ENCODE peak calls at places on chromosome 10, in five cellular contexts. E, D, L, V and O are unnamed samples.

GRCh38 chr10:43640603-43641002 is 8.1 kb downstream of the ZNF32 start:
- DNase-seq in E (no peak), D (no peak), L (no peak), V (no peak), O (peak)

GRCh38 chr10:794382-794956 is 105.0 kb upstream of the DIP2C start:
- DNase-seq in E (no peak), D (peak), L (no peak), V (no peak), O (peak)

GRCh38 chr10:79410315-79411094 is 34.9 kb downstream of the ZCCHC24 start:
- DNase-seq in E (no peak), D (no peak), L (no peak), V (no peak), O (no peak)

GRCh38 chr10:110458583-110458920 is 39.2 kb upstream of the DUSP5 start:
- DNase-seq in E (no peak), D (no peak), L (no peak), V (no peak), O (no peak)

GRCh38 chr10:101133489-101134298 is 2.6 kb downstream of the TLX1 start:
- DNase-seq in E (no peak), D (no peak), L (no peak), V (no peak), O (no peak)

GRCh38 chr10:35219292-35219691 is 92.6 kb downstream of the CREM start:
- DNase-seq in E (no peak), D (no peak), L (no peak), V (no peak), O (no peak)

GRCh38 chr10:49844775-49845561 is 82.8 kb upstream of the OGDHL start:
- DNase-seq in E (peak), D (peak), L (no peak), V (no peak), O (peak)

GRCh38 chr10:28913436-28913835 is 236.1 kb downstream of the BAMBI start:
- DNase-seq in E (no peak), D (no peak), L (no peak), V (no peak), O (no peak)

GRCh38 chr10:114649217-114649906 is 8.7 kb downstream of the ABLIM1 start:
- DNase-seq in E (no peak), D (no peak), L (no peak), V (no peak), O (no peak)

GRCh38 chr10:119281581-119282071 is 74.3 kb downstream of the GRK5 start:
- DNase-seq in E (no peak), D (no peak), L (no peak), V (no peak), O (no peak)

GRCh38 chr10:68111580-68111979 is 2.3 kb downstream of the MYPN start:
- DNase-seq in E (no peak), D (no peak), L (no peak), V (no peak), O (no peak)

GRCh38 chr10:43409385-43410109 is 561 bp upstream of the HNRNPF start:
- DNase-seq in E (peak), D (no peak), L (no peak), V (no peak), O (no peak)

GRCh38 chr10:33559105-33559504 is 224.6 kb upstream of the NRP1 start:
- DNase-seq in E (peak), D (no peak), L (no peak), V (no peak), O (peak)

GRCh38 chr10:127935115-127935561 is 28.2 kb downstream of the PTPRE start:
- DNase-seq in E (no peak), D (no peak), L (no peak), V (no peak), O (no peak)

GRCh38 chr10:1376384-1376945 is 320.3 kb downstream of the WDR37 start:
- DNase-seq in E (no peak), D (no peak), L (no peak), V (no peak), O (no peak)

GRCh38 chr10:70234668-70235447 is 1.6 kb upstream of the PPA1 start:
- DNase-seq in E (no peak), D (no peak), L (no peak), V (no peak), O (peak)

GRCh38 chr10:124717911-124718734 is 26.1 kb downstream of the FAM53B start:
- DNase-seq in E (no peak), D (no peak), L (no peak), V (peak), O (no peak)

GRCh38 chr10:77400041-77400440 is 237.6 kb downstream of the KCNMA1 start:
- DNase-seq in E (no peak), D (no peak), L (no peak), V (no peak), O (no peak)

GRCh38 chr10:450463-450862 is 239.0 kb downstream of the DIP2C start:
- DNase-seq in E (no peak), D (no peak), L (no peak), V (no peak), O (no peak)

GRCh38 chr10:119454231-119454804 is 88.2 kb downstream of the RGS10 start:
- DNase-seq in E (no peak), D (no peak), L (no peak), V (no peak), O (no peak)

GRCh38 chr10:116960066-116960465 is 44.9 kb downstream of the SHTN1 start:
- DNase-seq in E (no peak), D (no peak), L (no peak), V (no peak), O (peak)

GRCh38 chr10:77160679-77161078 is 476.9 kb downstream of the KCNMA1 start:
- DNase-seq in E (peak), D (no peak), L (no peak), V (no peak), O (peak)

GRCh38 chr10:55001422-55001821 is 200.4 kb upstream of the PCDH15 start:
- DNase-seq in E (no peak), D (no peak), L (no peak), V (no peak), O (no peak)

GRCh38 chr10:83108565-83109333 is 1030.6 kb upstream of the GHITM start:
- DNase-seq in E (no peak), D (no peak), L (no peak), V (no peak), O (no peak)

GRCh38 chr10:58348571-58349033 is 13.8 kb downstream of the UBE2D1 start:
- DNase-seq in E (peak), D (peak), L (no peak), V (no peak), O (no peak)

GRCh38 chr10:21995557-21995956 is 8.0 kb downstream of the DNAJC1 start:
- DNase-seq in E (no peak), D (no peak), L (no peak), V (no peak), O (peak)

GRCh38 chr10:11317936-11318670 is 293.3 kb downstream of the USP6NL start:
- DNase-seq in E (no peak), D (no peak), L (no peak), V (no peak), O (no peak)

GRCh38 chr10:13717936-13718772 is 131.4 kb downstream of the PRPF18 start:
- DNase-seq in E (no peak), D (peak), L (no peak), V (no peak), O (peak)

GRCh38 chr10:43126759-43127424 is 11.4 kb upstream of the CSGALNACT2 start:
- DNase-seq in E (no peak), D (no peak), L (no peak), V (no peak), O (no peak)

GRCh38 chr10:35328404-35329037 is 7.8 kb upstream of the CCNY start:
- DNase-seq in E (no peak), D (no peak), L (no peak), V (no peak), O (peak)

GRCh38 chr10:102796407-102797176 is 40.6 kb downstream of the CYP17A1 start:
- DNase-seq in E (no peak), D (no peak), L (no peak), V (peak), O (peak)

GRCh38 chr10:89481662-89482061 is 53.7 kb downstream of the SLC16A12 start:
- DNase-seq in E (peak), D (no peak), L (no peak), V (no peak), O (peak)

GRCh38 chr10:45419673-45420020 is 45.6 kb downstream of the ALOX5 start:
- DNase-seq in E (no peak), D (no peak), L (no peak), V (no peak), O (no peak)

GRCh38 chr10:121526801-121527221 is 71.4 kb downstream of the FGFR2 start:
- DNase-seq in E (no peak), D (no peak), L (no peak), V (no peak), O (no peak)

GRCh38 chr10:121524138-121524817 is 74.0 kb downstream of the FGFR2 start:
- DNase-seq in E (no peak), D (no peak), L (no peak), V (no peak), O (no peak)

GRCh38 chr10:121527690-121528089 is 70.6 kb downstream of the FGFR2 start:
- DNase-seq in E (no peak), D (no peak), L (no peak), V (no peak), O (peak)

GRCh38 chr10:121526040-121526790 is 72.0 kb downstream of the FGFR2 start:
- DNase-seq in E (no peak), D (no peak), L (no peak), V (no peak), O (no peak)

GRCh38 chr10:121525276-121526039 is 72.8 kb downstream of the FGFR2 start:
- DNase-seq in E (no peak), D (no peak), L (no peak), V (no peak), O (no peak)
- TF ChIP-seq RAD21 in E (no peak), D (no peak), L (no peak), V (no peak), O (no peak)

DNA sequence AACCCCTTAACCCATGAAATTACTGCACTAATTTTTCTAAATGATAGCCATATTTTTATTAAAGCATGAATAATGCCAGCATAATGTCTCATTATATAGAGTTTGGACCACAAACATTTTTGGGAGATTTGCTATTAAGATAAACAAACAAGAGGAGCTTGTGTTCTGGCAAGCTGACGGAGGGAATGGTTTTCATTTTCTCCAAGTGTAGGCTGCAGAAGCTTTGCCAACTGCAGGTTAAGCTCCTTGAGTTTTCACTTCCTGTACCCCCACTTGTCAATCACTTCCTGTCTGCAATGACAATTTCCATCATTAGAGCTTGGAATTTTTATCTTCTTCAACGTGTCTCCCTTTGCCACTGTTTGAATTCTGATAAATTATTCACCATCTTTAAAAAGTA is 13.4 kb downstream of the EBF3 start:
- DNase-seq in E (no peak), D (no peak), L (no peak), V (no peak), O (peak)
- TF ChIP-seq RAD21 in E (no peak), D (no peak), L (no peak), V (no peak), O (no peak)

GRCh38 chr10:76022366-76022765 is 590.9 kb downstream of the LRMDA start:
- DNase-seq in E (no peak), D (no peak), L (no peak), V (no peak), O (no peak)

GRCh38 chr10:76021391-76021790 is 590.0 kb downstream of the LRMDA start:
- DNase-seq in E (no peak), D (no peak), L (no peak), V (no peak), O (no peak)

GRCh38 chr10:76023007-76023406 is 591.6 kb downstream of the LRMDA start:
- DNase-seq in E (no peak), D (no peak), L (no peak), V (no peak), O (no peak)

GRCh38 chr10:76017733-76018433 is 586.5 kb downstream of the LRMDA start:
- DNase-seq in E (no peak), D (no peak), L (no peak), V (no peak), O (no peak)

DNA sequence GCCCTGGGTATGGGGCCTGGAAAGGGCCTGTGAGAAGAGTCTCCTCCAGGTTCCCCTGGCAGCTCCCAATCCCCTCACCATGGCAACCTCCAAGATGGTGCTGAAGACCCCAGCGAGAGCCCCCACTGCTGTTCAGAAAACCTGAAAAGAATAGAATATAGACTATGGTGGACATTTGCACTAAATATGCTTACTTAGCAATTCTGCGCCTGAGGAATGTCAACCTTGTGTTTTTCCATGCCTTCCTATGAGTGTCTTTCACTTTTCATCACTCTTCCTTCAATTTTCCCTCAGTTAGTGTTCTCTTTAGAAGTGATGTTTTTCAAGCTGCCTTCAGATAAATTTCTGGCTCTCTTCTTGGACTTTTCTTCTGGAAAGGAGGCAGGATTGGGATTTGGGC is 589.2 kb downstream of the LRMDA start:
- DNase-seq in E (no peak), D (no peak), L (no peak), V (no peak), O (no peak)
- TF ChIP-seq RAD21 in E (no peak), D (no peak), L (no peak), V (no peak), O (no peak)

GRCh38 chr10:63651864-63652263 is 130.7 kb downstream of the REEP3 start:
- DNase-seq in E (no peak), D (no peak), L (no peak), V (no peak), O (no peak)

GRCh38 chr10:63657812-63658211 is 136.6 kb downstream of the REEP3 start:
- DNase-seq in E (no peak), D (no peak), L (no peak), V (no peak), O (no peak)
- TF ChIP-seq RAD21 in E (no peak), D (no peak), L (no peak), V (no peak), O (no peak)

GRCh38 chr10:8670461-8670860 is 616.0 kb downstream of the GATA3 start:
- DNase-seq in E (no peak), D (no peak), L (no peak), V (no peak), O (no peak)
- TF ChIP-seq RAD21 in E (no peak), D (no peak), L (no peak), V (no peak), O (no peak)

DNA sequence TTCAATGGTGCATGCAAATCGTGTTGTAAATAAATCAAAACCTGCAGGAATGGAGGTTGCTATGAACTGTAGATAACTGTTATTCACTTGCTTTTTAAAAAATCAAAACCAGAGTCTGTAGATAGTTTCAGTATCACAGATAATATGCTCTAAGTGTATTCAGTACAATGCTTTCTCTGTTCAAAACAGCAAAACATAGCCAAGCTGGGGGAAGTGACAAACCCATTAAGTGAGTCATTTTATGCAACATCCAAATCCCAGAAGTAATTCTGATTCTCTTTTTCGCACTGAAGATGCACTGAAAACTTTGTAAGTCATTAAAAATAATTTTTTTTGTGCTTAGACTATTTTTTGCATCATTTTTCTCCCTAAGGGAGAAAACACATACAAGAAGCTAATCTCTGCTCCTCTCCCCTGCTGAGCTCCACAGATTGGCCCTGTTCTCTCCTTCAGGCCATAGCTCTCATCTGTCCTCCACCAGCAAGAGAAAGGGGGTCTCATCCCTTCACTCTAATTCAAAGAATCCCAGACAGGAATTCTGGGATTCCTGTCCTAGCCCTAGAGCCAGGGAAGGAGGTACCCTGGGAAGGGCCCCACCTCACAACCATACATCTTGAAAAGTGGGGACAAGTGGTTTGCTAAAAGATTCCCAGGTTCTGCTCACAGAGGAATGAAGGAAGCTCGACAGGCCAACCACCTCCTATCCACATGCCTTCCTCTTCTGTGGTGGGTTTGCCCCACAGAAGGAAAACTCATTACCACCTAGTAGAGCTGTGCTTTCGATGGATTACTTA is 4.9 kb downstream of the PRTFDC1 start:
- DNase-seq in E (no peak), D (no peak), L (no peak), V (peak), O (peak)
- TF ChIP-seq RAD21 in E (no peak), D (no peak), L (no peak), V (no peak), O (no peak)

DNA sequence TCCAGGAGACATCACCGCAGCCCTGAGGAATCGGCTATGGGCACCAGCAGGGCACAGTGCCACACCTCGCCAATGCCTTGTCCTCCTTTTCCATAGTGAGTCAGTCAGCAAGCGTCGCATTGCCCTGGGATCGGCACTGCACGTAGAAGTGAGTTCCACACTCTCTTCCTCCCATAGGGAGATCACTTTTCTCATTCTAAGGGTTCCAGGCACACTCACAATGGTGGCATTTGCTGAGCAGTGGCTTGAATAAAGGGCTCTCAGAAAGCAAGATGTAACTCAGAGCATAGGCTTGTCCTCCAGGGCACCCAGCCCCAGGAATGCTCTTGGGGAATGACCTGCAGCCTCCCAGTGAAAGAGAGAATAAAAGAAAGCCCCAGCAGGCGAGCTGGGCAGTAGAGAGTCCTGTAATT is 1.1 kb upstream of the VIM start:
- DNase-seq in E (no peak), D (no peak), L (no peak), V (no peak), O (no peak)
- TF ChIP-seq RAD21 in E (no peak), D (no peak), L (no peak), V (no peak), O (no peak)

GRCh38 chr10:17765602-17766001 is 13.6 kb downstream of the TMEM236 start:
- DNase-seq in E (no peak), D (no peak), L (no peak), V (no peak), O (no peak)
- TF ChIP-seq RAD21 in E (no peak), D (no peak), L (no peak), V (no peak), O (no peak)